ENCODE peak calls at places on chromosomes 11 and 22, in six cellular contexts. Y, A, O, G, I and J are unnamed samples.

GRCh38 chr22:28792491-28793383 is 7.6 kb downstream of the XBP1 start:
- DNase-seq in O (no peak), Y (no peak), G (no peak), I (no peak), A (no peak), J (peak; percentile 62)

GRCh38 chr11:133081730-133082452 is 450.4 kb downstream of the OPCML start:
- DNase-seq in G (no peak), O (no peak), I (no peak), A (no peak), Y (no peak), J (no peak)

GRCh38 chr22:35465109-35465701 is 65.3 kb downstream of the MCM5 start:
- DNase-seq in Y (no peak), A (no peak), G (no peak), I (peak; percentile 15), O (no peak), J (no peak)

GRCh38 chr11:112610996-112611795 is 350.0 kb upstream of the NCAM1 start:
- DNase-seq in A (no peak), O (peak; percentile 63), G (no peak), Y (no peak), I (no peak), J (no peak)

GRCh38 chr11:45917286-45917622 is 423 bp downstream of the PEX16 start:
- DNase-seq in G (no peak), I (no peak), O (no peak), Y (no peak), A (no peak), J (no peak)

GRCh38 chr11:70089631-70090030 is 11.5 kb downstream of the ANO1 start:
- DNase-seq in O (no peak), I (no peak), Y (no peak), A (no peak), G (no peak), J (no peak)

GRCh38 chr22:30372915-30373314 is 14.3 kb downstream of the RNF215 start:
- DNase-seq in Y (no peak), A (no peak), I (no peak), G (no peak), O (no peak), J (peak; percentile 72)

GRCh38 chr11:65389294-65389980 is 3.0 kb downstream of the FRMD8 start:
- DNase-seq in O (no peak), G (no peak), A (no peak), Y (no peak), I (no peak), J (no peak)

GRCh38 chr11:128503231-128503991 is 83.9 kb downstream of the ETS1 start:
- DNase-seq in A (no peak), O (peak; percentile 52), G (no peak), Y (no peak), I (no peak), J (no peak)

GRCh38 chr11:119027561-119028345 is 2.9 kb downstream of the SLC37A4 start:
- DNase-seq in A (no peak), O (no peak), I (no peak), Y (no peak), G (no peak), J (no peak)

GRCh38 chr22:49097171-49097925 is 730.3 kb downstream of the BRD1 start:
- DNase-seq in O (no peak), I (no peak), Y (no peak), G (no peak), A (no peak), J (no peak)

GRCh38 chr22:45263790-45264269 is 20.9 kb upstream of the UPK3A start:
- DNase-seq in G (no peak), O (peak; percentile 61), Y (peak; percentile 80), I (peak; percentile 75), A (peak; percentile 71), J (peak; percentile 86)

GRCh38 chr11:134670247-134670646 is 258.2 kb upstream of the B3GAT1 start:
- DNase-seq in A (no peak), G (no peak), I (no peak), O (no peak), Y (no peak), J (no peak)

GRCh38 chr11:123060265-123061000 is 1.5 kb downstream of the HSPA8 start:
- DNase-seq in A (no peak), Y (no peak), O (no peak), G (no peak), I (no peak), J (peak; percentile 47)

GRCh38 chr11:118148877-118149276 is 3.7 kb downstream of the SCN4B start:
- DNase-seq in O (no peak), A (no peak), I (no peak), G (no peak), Y (no peak), J (no peak)

DNA sequence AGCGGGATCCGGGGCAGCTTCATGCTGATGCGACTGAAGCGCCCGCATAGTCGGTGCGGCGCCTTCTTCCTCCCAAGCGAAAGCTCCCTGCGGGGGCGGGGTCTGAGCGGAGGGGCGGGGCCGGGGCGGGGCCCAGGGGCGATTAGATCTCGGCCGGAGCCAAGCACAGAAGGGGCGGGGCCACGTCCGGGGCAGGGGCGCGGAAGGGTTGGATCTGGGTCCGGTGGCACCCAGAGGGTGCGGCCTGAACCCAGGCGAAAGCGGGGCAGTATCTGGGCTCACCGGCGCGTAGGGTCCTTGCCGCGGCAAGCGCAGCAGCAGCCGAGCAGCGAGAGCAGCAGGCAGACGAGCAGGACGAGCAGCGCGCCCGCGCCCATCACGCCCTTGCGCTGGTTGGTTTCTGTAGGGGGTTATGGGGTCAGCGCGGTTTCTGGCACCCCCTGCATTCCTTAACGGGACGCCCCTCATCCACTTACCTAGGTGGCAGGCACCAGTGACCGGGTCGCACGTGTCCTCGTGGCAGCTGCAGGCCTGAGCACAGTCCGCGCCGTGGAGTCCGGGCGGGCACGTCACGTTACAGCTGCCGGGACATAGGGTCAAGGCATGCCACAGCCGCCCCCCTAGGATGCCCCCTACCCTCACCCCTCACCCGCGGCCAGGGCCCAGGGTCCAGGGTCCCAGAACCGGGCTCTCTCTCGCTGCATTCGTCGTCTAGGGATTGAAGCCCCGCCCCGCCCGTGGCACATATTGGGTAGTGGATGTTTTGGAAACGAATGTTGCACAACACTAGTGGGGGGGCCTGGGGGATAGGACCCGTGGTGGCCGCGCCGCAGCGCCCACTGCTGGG is 8.1 kb downstream of the SCARF2 start:
- DNase-seq in G (no peak), I (no peak), A (peak; percentile 98), O (no peak), Y (no peak), J (peak; percentile 78)
- H3K4me3 ChIP-seq in G (peak overlapping the region; percentile 54), I (no peak overlapping the region), A (peak overlapping the region; percentile 48), O (no peak overlapping the region), Y (no peak overlapping the region), J (peak overlapping the region; percentile 48)

DNA sequence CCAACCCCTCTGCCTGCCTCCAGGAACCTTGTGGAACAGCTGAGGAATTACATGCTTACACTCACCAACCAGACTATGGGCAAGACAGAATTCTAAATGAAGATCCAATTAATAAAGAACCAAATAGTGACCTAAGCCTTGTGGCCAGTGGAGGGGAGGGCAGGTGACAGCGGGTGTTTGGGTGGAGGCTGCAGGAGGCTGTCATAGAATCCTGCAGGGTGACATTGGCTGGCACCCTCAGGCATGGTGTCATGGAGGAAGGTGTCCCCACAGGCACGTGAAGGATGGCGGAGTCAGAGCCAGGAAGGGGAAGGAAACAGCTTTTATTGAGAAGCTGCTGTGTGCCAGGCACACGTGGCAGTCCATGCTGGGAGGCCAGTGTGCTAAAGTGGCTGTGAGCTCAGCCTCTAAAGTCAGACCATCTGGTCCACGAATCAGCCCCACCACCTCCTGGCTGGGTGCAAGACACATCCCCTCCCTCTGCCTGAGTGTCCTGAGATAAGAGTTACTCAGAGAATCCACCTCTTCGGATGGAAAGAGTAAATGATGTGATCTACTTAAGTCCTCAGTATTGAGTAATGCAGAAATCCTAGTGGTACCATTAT is 8.7 kb downstream of the MYO18B start:
- DNase-seq in O (no peak), I (no peak), G (no peak), Y (no peak), A (peak; percentile 73), J (no peak)
- TF ChIP-seq CTCF in O (no peak), I (no peak), G (no peak), Y (no peak), A (no peak), J (no peak)

GRCh38 chr22:21775061-21775460 is 39.5 kb upstream of the YPEL1 start:
- DNase-seq in O (no peak), A (no peak), Y (no peak), G (no peak), I (no peak), J (no peak)
- TF ChIP-seq MYC in O (no peak), A (no peak), Y (no peak), G (no peak), I (no peak), J (no peak)

GRCh38 chr11:6258571-6258998 is 1.1 kb upstream of the CCKBR start:
- DNase-seq in O (no peak), I (no peak), Y (no peak), G (no peak), A (no peak), J (no peak)
- H3K4me3 ChIP-seq in O (no peak overlapping the region), I (no peak overlapping the region), Y (peak overlapping the region; percentile 47), G (no peak overlapping the region), A (no peak overlapping the region), J (no peak overlapping the region)

GRCh38 chr22:37400719-37401118 is 26.6 kb downstream of the ELFN2 start:
- DNase-seq in I (no peak), O (no peak), Y (no peak), G (no peak), A (no peak), J (no peak)

GRCh38 chr22:37396488-37397084 is 30.7 kb downstream of the ELFN2 start:
- DNase-seq in Y (no peak), I (no peak), G (no peak), O (no peak), A (no peak), J (no peak)

GRCh38 chr22:37401401-37401859 is 25.8 kb downstream of the ELFN2 start:
- DNase-seq in G (no peak), A (no peak), I (no peak), Y (no peak), O (no peak), J (no peak)

GRCh38 chr22:37394341-37394740 is 32.9 kb downstream of the ELFN2 start:
- DNase-seq in A (peak; percentile 3), Y (no peak), G (no peak), I (no peak), O (no peak), J (no peak)

GRCh38 chr22:37397246-37397645 is 30.0 kb downstream of the ELFN2 start:
- DNase-seq in A (no peak), Y (no peak), O (no peak), G (no peak), I (no peak), J (no peak)
- TF ChIP-seq CTCF in A (no peak), Y (no peak), O (no peak), G (no peak), I (no peak), J (no peak)

GRCh38 chr22:23781533-23781932 is 5.2 kb upstream of the SMARCB1 start:
- DNase-seq in O (no peak), I (no peak), G (no peak), A (no peak), Y (peak; percentile 29), J (no peak)
- TF ChIP-seq MYC in O (no peak), I (no peak), G (no peak), A (no peak), Y (no peak), J (no peak)